ENCODE peak calls at places on chromosomes 7 and 10, in four cellular contexts. G, C, I and R are unnamed samples.

GRCh38 chr7:25656581-25657026 is 428.3 kb upstream of the NPVF start:
- DNase-seq in G (no peak), I (no peak), C (no peak), R (no peak)

GRCh38 chr10:71708897-71709882 is 10.4 kb downstream of the C10orf105 start:
- DNase-seq in G (no peak), C (no peak), I (no peak), R (no peak)

GRCh38 chr10:33347227-33347626 is 12.8 kb upstream of the NRP1 start:
- DNase-seq in I (no peak), C (no peak), G (no peak), R (no peak)

GRCh38 chr7:151645311-151645710 is 125.6 kb upstream of the RHEB start:
- DNase-seq in I (no peak), G (no peak), C (peak; percentile 9), R (no peak)

GRCh38 chr10:78146200-78146599 is 112.5 kb downstream of the RPS24 start:
- DNase-seq in G (no peak), I (no peak), C (no peak), R (no peak)

GRCh38 chr7:15686209-15686956 is at the start of gene MEOX2:
- DNase-seq in G (peak; percentile 50), C (peak; percentile 85), I (no peak), R (no peak)

GRCh38 chr10:7311256-7312178 is 99.3 kb downstream of the SFMBT2 start:
- DNase-seq in C (no peak), G (no peak), I (no peak), R (no peak)

GRCh38 chr10:23693895-23694294 is 255.0 kb downstream of the OTUD1 start:
- DNase-seq in G (no peak), I (peak; percentile 47), C (no peak), R (no peak)

GRCh38 chr10:118754132-118754555 is 626 bp downstream of the CACUL1 start:
- DNase-seq in G (peak; percentile 65), C (no peak), I (peak; percentile 57), R (peak; percentile 18)

GRCh38 chr10:22174442-22174841 is 43.4 kb downstream of the EBLN1 start:
- DNase-seq in C (no peak), I (no peak), G (no peak), R (no peak)

GRCh38 chr7:82443801-82444219 is 233 bp upstream of the CACNA2D1 start:
- DNase-seq in I (no peak), G (peak; percentile 56), C (peak; percentile 83), R (no peak)

GRCh38 chr7:157717211-157718174 is 380.7 kb downstream of the DNAJB6 start:
- DNase-seq in C (peak; percentile 69), I (no peak), G (no peak), R (no peak)

DNA sequence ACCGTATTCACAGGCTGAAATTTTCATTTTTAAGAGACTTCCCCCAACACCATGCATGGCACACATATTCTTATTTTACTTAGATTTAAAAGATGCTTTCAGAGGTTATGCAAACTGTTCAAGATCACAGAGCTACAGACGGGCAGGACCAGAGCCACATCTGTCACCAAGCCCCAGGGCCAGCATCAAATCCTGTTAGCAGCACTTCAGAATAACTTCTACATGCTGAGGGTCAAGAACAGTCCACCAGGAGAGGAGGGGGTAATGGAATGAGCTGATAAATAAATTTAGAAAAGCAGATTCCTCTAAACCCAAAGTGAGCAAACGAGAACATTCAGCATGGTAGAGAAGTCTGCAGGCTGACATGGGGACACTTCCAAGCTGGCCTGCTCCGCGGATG is 249.2 kb downstream of the TNS3 start:
- DNase-seq in G (no peak), C (peak; percentile 47), I (no peak), R (no peak)
- H3K27ac ChIP-seq in G (no peak overlapping the region), C (no peak overlapping the region), I (no peak overlapping the region), R (no peak overlapping the region)

GRCh38 chr10:100522107-100522811 is 2.6 kb upstream of the SEC31B start:
- DNase-seq in G (no peak), I (no peak), C (no peak), R (no peak)
- H3K27ac ChIP-seq in G (no peak overlapping the region), I (peak overlapping the region; percentile 6), C (no peak overlapping the region), R (no peak overlapping the region)

GRCh38 chr10:13404791-13405190 is 56.7 kb upstream of the SEPHS1 start:
- DNase-seq in I (no peak), G (peak; percentile 33), C (no peak), R (no peak)
- H3K27ac ChIP-seq in I (no peak overlapping the region), G (no peak overlapping the region), C (no peak overlapping the region), R (no peak overlapping the region)

GRCh38 chr7:129947001-129947400 is 5.8 kb downstream of the UBE2H start:
- DNase-seq in G (no peak), C (no peak), I (no peak), R (no peak)
- H3K27ac ChIP-seq in G (no peak overlapping the region), C (no peak overlapping the region), I (no peak overlapping the region), R (no peak overlapping the region)

DNA sequence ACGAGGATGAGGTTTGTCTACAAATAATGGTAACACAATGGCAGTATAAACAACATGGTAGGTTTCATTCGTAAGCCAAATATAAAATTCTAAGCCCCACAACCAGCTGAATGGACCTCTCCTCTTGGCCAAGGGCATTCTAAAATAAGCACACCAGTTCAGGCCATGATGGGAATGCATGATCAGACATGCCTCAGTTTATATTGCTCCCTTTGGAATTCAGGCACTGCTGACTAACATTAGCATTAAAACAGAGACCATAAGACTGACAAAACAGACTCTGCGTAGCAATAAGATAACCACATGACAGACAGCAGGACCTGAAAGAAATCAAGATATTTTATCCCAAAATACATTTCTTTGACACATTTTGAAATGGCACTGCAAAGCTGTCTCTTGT is 125.8 kb downstream of the FAM107B start:
- DNase-seq in C (no peak), I (no peak), G (no peak), R (no peak)
- H3K27ac ChIP-seq in C (no peak overlapping the region), I (no peak overlapping the region), G (peak overlapping the region; percentile 56), R (peak overlapping the region; percentile 98)

GRCh38 chr7:116355423-116355765 is 144.1 kb upstream of the CAV2 start:
- DNase-seq in I (no peak), G (no peak), C (no peak), R (no peak)
- H3K27ac ChIP-seq in I (peak overlapping the region; percentile 99), G (peak overlapping the region; percentile 52), C (peak overlapping the region; percentile 83), R (no peak overlapping the region)

DNA sequence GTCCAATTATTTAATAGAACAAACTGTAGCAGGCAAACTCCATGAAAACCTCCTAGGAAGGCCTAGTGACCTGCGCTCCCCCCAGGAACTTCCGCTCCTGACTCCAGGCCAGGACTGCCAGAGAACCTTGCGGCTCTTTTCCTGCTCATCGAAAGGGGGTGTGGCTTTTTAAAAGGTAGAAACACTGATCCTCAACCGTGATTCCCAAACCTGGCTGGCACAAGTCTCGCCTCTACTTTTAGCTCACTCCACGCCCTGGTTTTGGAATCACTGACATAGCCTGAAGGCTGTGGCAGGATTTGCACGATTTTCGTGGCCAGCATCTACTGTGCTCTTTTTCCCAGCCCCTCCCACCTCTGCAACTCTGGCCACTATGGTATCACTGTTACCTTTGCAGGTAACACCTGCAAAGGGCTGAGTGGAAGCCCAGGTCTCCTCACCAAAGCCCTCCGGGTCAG is 43.3 kb downstream of the MYOF start:
- DNase-seq in I (peak; percentile 82), C (no peak), G (peak; percentile 74), R (no peak)
- H3K27ac ChIP-seq in I (peak overlapping the region; percentile 99), C (peak overlapping the region; percentile 98), G (peak overlapping the region; percentile 85), R (no peak overlapping the region)